ENCODE peak calls at places on chromosomes 12 and 14, in eight cellular contexts. One of them, this sample, is unnamed. For H3K4me1 and H3K9me3, the result is how much of the 10 kb centered on the place peaks cover.

GRCh38 chr12:88472775-88473174 is 107.5 kb downstream of the KITLG start:
- DNase-seq in aorta: no peak
- DNase-seq in RWPE2: no peak
- DNase-seq in gastrocnemius medialis: no peak
- DNase-seq in transverse colon: no peak
- DNase-seq in CD8-positive, alpha-beta memory T cell: no peak
- DNase-seq in GM12878: no peak
- DNase-seq in MM.1S: no peak
- DNase-seq in this sample: no peak

GRCh38 chr14:67285876-67286452 is 44.7 kb downstream of the PALS1 start:
- DNase-seq in aorta: no peak
- DNase-seq in RWPE2: no peak
- DNase-seq in gastrocnemius medialis: no peak
- DNase-seq in transverse colon: no peak
- DNase-seq in CD8-positive, alpha-beta memory T cell: peak
- DNase-seq in GM12878: no peak
- DNase-seq in MM.1S: peak
- DNase-seq in this sample: no peak

GRCh38 chr14:74491952-74492351 is 1.2 kb downstream of the NPC2 start:
- DNase-seq in aorta: no peak
- DNase-seq in RWPE2: no peak
- DNase-seq in gastrocnemius medialis: no peak
- DNase-seq in transverse colon: no peak
- DNase-seq in CD8-positive, alpha-beta memory T cell: peak
- DNase-seq in GM12878: no peak
- DNase-seq in MM.1S: peak
- DNase-seq in this sample: no peak

GRCh38 chr12:57485695-57486094 is 2.2 kb upstream of the MARS1 start:
- DNase-seq in aorta: no peak
- DNase-seq in RWPE2: no peak
- DNase-seq in gastrocnemius medialis: no peak
- DNase-seq in transverse colon: no peak
- DNase-seq in CD8-positive, alpha-beta memory T cell: no peak
- DNase-seq in GM12878: no peak
- DNase-seq in MM.1S: no peak
- DNase-seq in this sample: no peak

GRCh38 chr14:85528080-85528881 is 1.7 kb upstream of the FLRT2 start:
- DNase-seq in aorta: no peak
- DNase-seq in RWPE2: no peak
- DNase-seq in gastrocnemius medialis: peak
- DNase-seq in transverse colon: no peak
- DNase-seq in CD8-positive, alpha-beta memory T cell: no peak
- DNase-seq in GM12878: no peak
- DNase-seq in MM.1S: no peak
- DNase-seq in this sample: no peak

GRCh38 chr14:42556551-42556950 is 949.9 kb downstream of the LRFN5 start:
- DNase-seq in aorta: no peak
- DNase-seq in RWPE2: no peak
- DNase-seq in gastrocnemius medialis: no peak
- DNase-seq in transverse colon: no peak
- DNase-seq in CD8-positive, alpha-beta memory T cell: no peak
- DNase-seq in GM12878: no peak
- DNase-seq in MM.1S: no peak
- DNase-seq in this sample: no peak

GRCh38 chr14:37153005-37153404 is 19.4 kb downstream of the SLC25A21 start:
- DNase-seq in aorta: no peak
- DNase-seq in RWPE2: no peak
- DNase-seq in gastrocnemius medialis: no peak
- DNase-seq in transverse colon: no peak
- DNase-seq in CD8-positive, alpha-beta memory T cell: no peak
- DNase-seq in GM12878: no peak
- DNase-seq in MM.1S: no peak
- DNase-seq in this sample: no peak

GRCh38 chr12:31732926-31733548 is 4.2 kb upstream of the AMN1 start:
- DNase-seq in aorta: no peak
- DNase-seq in RWPE2: no peak
- DNase-seq in gastrocnemius medialis: no peak
- DNase-seq in transverse colon: no peak
- DNase-seq in CD8-positive, alpha-beta memory T cell: no peak
- DNase-seq in GM12878: peak
- DNase-seq in MM.1S: no peak
- DNase-seq in this sample: no peak

GRCh38 chr12:62192486-62193250 is 67.5 kb upstream of the USP15 start:
- DNase-seq in aorta: peak
- DNase-seq in RWPE2: no peak
- DNase-seq in gastrocnemius medialis: no peak
- DNase-seq in transverse colon: peak
- DNase-seq in CD8-positive, alpha-beta memory T cell: peak
- DNase-seq in GM12878: peak
- DNase-seq in MM.1S: peak
- DNase-seq in this sample: peak

GRCh38 chr12:48583728-48584127 is 13.9 kb upstream of the LALBA start:
- DNase-seq in aorta: no peak
- DNase-seq in RWPE2: no peak
- DNase-seq in gastrocnemius medialis: no peak
- DNase-seq in transverse colon: no peak
- DNase-seq in CD8-positive, alpha-beta memory T cell: no peak
- DNase-seq in GM12878: no peak
- DNase-seq in MM.1S: no peak
- DNase-seq in this sample: no peak

GRCh38 chr12:64663019-64663418 is 52.7 kb downstream of the RASSF3 start:
- DNase-seq in aorta: no peak
- DNase-seq in RWPE2: no peak
- DNase-seq in gastrocnemius medialis: no peak
- DNase-seq in transverse colon: no peak
- DNase-seq in CD8-positive, alpha-beta memory T cell: no peak
- DNase-seq in GM12878: no peak
- DNase-seq in MM.1S: no peak
- DNase-seq in this sample: no peak

GRCh38 chr14:89351364-89351957 is 65.6 kb downstream of the FOXN3 start:
- DNase-seq in aorta: no peak
- DNase-seq in RWPE2: no peak
- DNase-seq in gastrocnemius medialis: no peak
- DNase-seq in transverse colon: peak
- DNase-seq in CD8-positive, alpha-beta memory T cell: peak
- DNase-seq in GM12878: peak
- DNase-seq in MM.1S: no peak
- DNase-seq in this sample: no peak

GRCh38 chr14:51544901-51545300 is 106.8 kb upstream of the FRMD6 start:
- DNase-seq in aorta: no peak
- DNase-seq in RWPE2: no peak
- DNase-seq in gastrocnemius medialis: no peak
- DNase-seq in transverse colon: no peak
- DNase-seq in CD8-positive, alpha-beta memory T cell: no peak
- DNase-seq in GM12878: no peak
- DNase-seq in MM.1S: no peak
- DNase-seq in this sample: no peak

GRCh38 chr14:51544426-51544825 is 107.3 kb upstream of the FRMD6 start:
- DNase-seq in aorta: no peak
- DNase-seq in RWPE2: no peak
- DNase-seq in gastrocnemius medialis: no peak
- DNase-seq in transverse colon: no peak
- DNase-seq in CD8-positive, alpha-beta memory T cell: no peak
- DNase-seq in GM12878: no peak
- DNase-seq in MM.1S: no peak
- DNase-seq in this sample: no peak

GRCh38 chr14:51546603-51547258 is 105.0 kb upstream of the FRMD6 start:
- DNase-seq in aorta: no peak
- DNase-seq in RWPE2: no peak
- DNase-seq in gastrocnemius medialis: no peak
- DNase-seq in transverse colon: no peak
- DNase-seq in CD8-positive, alpha-beta memory T cell: no peak
- DNase-seq in GM12878: no peak
- DNase-seq in MM.1S: no peak
- DNase-seq in this sample: no peak

GRCh38 chr14:51546099-51546498 is 105.6 kb upstream of the FRMD6 start:
- DNase-seq in aorta: no peak
- DNase-seq in RWPE2: no peak
- DNase-seq in gastrocnemius medialis: no peak
- DNase-seq in transverse colon: no peak
- DNase-seq in CD8-positive, alpha-beta memory T cell: no peak
- DNase-seq in GM12878: no peak
- DNase-seq in MM.1S: no peak
- DNase-seq in this sample: no peak

GRCh38 chr14:51545396-51545795 is 106.3 kb upstream of the FRMD6 start:
- DNase-seq in aorta: no peak
- DNase-seq in RWPE2: no peak
- DNase-seq in gastrocnemius medialis: no peak
- DNase-seq in transverse colon: no peak
- DNase-seq in CD8-positive, alpha-beta memory T cell: no peak
- DNase-seq in GM12878: no peak
- DNase-seq in MM.1S: no peak
- DNase-seq in this sample: no peak
- H3K4me1 ChIP-seq in aorta: under half
- H3K4me1 ChIP-seq in RWPE2: half or more
- H3K4me1 ChIP-seq in gastrocnemius medialis: under half
- H3K4me1 ChIP-seq in transverse colon: under half
- H3K4me1 ChIP-seq in CD8-positive, alpha-beta memory T cell: under half
- H3K4me1 ChIP-seq in GM12878: under half
- H3K4me1 ChIP-seq in MM.1S: under half
- H3K4me1 ChIP-seq in this sample: under half

DNA sequence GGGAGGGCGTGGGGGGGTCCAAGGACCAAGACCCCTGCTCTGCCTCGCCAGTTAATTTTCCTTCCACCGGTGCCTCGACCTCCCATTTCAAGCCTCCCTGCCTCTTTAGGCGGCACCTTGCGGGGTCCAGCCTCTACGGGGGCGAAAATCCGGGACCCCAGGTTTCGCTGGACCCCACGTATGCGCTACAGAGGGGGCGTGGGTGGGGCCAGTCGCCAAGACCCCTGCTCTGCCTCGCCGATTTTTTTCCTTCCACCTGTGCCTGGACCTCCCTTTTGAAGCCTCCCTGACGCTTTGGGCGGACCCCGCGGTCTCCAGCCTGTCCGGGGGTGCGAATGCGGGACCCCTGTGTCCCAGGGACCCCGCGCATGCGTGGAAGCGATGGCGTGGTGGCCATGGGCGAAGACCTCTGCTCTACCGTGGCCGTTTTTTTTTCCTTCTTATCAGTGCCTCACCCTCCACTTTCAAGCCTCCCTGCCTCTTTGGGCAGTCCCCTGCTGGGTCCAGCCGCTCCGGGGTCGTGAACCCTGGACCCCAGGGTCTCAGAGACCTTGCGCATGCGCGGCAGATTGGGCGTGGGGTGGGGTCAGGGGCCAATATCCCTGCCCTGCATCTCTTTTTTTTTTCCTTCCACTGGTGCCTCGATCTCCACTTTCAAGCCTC is 324.2 kb downstream of the ALG10 start:
- DNase-seq in aorta: no peak
- DNase-seq in RWPE2: no peak
- DNase-seq in gastrocnemius medialis: no peak
- DNase-seq in transverse colon: no peak
- DNase-seq in CD8-positive, alpha-beta memory T cell: no peak
- DNase-seq in GM12878: no peak
- DNase-seq in MM.1S: no peak
- DNase-seq in this sample: no peak
- H3K9me3 ChIP-seq in aorta: under half
- H3K9me3 ChIP-seq in RWPE2: under half
- H3K9me3 ChIP-seq in gastrocnemius medialis: under half
- H3K9me3 ChIP-seq in transverse colon: under half
- H3K9me3 ChIP-seq in CD8-positive, alpha-beta memory T cell: under half
- H3K9me3 ChIP-seq in GM12878: under half
- H3K9me3 ChIP-seq in MM.1S: under half
- H3K9me3 ChIP-seq in this sample: under half

GRCh38 chr14:105690671-105691070 is 164.3 kb downstream of the TMEM121 start:
- DNase-seq in aorta: no peak
- DNase-seq in RWPE2: no peak
- DNase-seq in gastrocnemius medialis: no peak
- DNase-seq in transverse colon: no peak
- DNase-seq in CD8-positive, alpha-beta memory T cell: no peak
- DNase-seq in GM12878: no peak
- DNase-seq in MM.1S: no peak
- DNase-seq in this sample: no peak
- H3K27ac ChIP-seq in aorta: no peak
- H3K27ac ChIP-seq in RWPE2: no peak
- H3K27ac ChIP-seq in gastrocnemius medialis: no peak
- H3K27ac ChIP-seq in transverse colon: no peak
- H3K27ac ChIP-seq in CD8-positive, alpha-beta memory T cell: no peak
- H3K27ac ChIP-seq in GM12878: peak
- H3K27ac ChIP-seq in MM.1S: no peak
- H3K27ac ChIP-seq in this sample: no peak

GRCh38 chr12:102950950-102951490 is 6.5 kb upstream of the ASCL1 start:
- DNase-seq in aorta: no peak
- DNase-seq in RWPE2: no peak
- DNase-seq in gastrocnemius medialis: no peak
- DNase-seq in transverse colon: no peak
- DNase-seq in CD8-positive, alpha-beta memory T cell: no peak
- DNase-seq in GM12878: no peak
- DNase-seq in MM.1S: no peak
- DNase-seq in this sample: no peak

GRCh38 chr12:102954143-102954542 is 3.3 kb upstream of the ASCL1 start:
- DNase-seq in aorta: no peak
- DNase-seq in RWPE2: no peak
- DNase-seq in gastrocnemius medialis: no peak
- DNase-seq in transverse colon: no peak
- DNase-seq in CD8-positive, alpha-beta memory T cell: no peak
- DNase-seq in GM12878: no peak
- DNase-seq in MM.1S: no peak
- DNase-seq in this sample: no peak

GRCh38 chr12:102948941-102949352 is 8.5 kb upstream of the ASCL1 start:
- DNase-seq in aorta: peak
- DNase-seq in RWPE2: no peak
- DNase-seq in gastrocnemius medialis: no peak
- DNase-seq in transverse colon: peak
- DNase-seq in CD8-positive, alpha-beta memory T cell: peak
- DNase-seq in GM12878: no peak
- DNase-seq in MM.1S: peak
- DNase-seq in this sample: peak

GRCh38 chr12:102953221-102953620 is 4.3 kb upstream of the ASCL1 start:
- DNase-seq in aorta: no peak
- DNase-seq in RWPE2: no peak
- DNase-seq in gastrocnemius medialis: no peak
- DNase-seq in transverse colon: no peak
- DNase-seq in CD8-positive, alpha-beta memory T cell: no peak
- DNase-seq in GM12878: no peak
- DNase-seq in MM.1S: no peak
- DNase-seq in this sample: no peak

DNA sequence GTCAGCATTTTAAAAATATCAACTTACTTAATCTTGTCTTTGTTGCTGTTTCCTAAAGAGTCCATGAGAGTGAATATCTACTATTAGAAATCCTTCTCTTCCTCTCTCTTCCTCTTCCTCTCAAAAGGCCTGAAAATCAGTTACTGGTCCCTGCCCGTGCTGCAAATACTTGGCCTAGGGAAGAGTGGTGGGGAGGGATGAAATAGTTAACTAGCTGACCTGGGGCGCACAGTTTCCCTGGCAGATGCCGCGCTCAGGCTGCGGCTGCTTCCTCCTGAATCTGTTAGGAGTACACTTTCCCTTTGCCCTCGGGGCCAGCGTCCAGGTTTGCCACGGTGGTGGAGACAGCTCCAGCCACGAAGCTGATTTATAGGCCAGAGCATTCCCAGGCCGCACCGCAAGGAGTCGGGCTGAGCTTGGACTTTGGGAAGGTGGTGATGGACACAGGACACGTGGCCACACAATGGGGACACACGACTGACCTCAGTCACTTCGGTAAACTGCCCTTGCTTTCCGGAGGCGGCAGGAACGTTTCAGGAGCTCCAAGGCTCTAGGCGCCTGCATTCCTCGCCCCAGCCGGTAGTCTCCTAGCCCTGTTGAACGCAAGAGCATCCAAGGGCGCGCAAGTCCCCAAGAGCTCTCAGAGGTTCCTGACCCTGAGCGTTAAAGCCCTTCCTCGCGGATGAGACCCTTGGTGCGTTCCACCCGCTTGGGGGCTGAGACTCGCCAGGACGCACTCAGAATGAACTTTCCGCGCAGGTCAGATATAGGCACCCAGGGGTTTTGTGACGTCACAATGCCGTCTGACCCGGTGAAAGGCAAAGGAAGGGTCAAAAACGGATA is 7.1 kb upstream of the ASCL1 start:
- DNase-seq in aorta: no peak
- DNase-seq in RWPE2: no peak
- DNase-seq in gastrocnemius medialis: no peak
- DNase-seq in transverse colon: no peak
- DNase-seq in CD8-positive, alpha-beta memory T cell: no peak
- DNase-seq in GM12878: no peak
- DNase-seq in MM.1S: no peak
- DNase-seq in this sample: no peak
- H3K4me1 ChIP-seq in aorta: under half
- H3K4me1 ChIP-seq in RWPE2: under half
- H3K4me1 ChIP-seq in gastrocnemius medialis: under half
- H3K4me1 ChIP-seq in transverse colon: under half
- H3K4me1 ChIP-seq in CD8-positive, alpha-beta memory T cell: under half
- H3K4me1 ChIP-seq in GM12878: under half
- H3K4me1 ChIP-seq in MM.1S: under half
- H3K4me1 ChIP-seq in this sample: under half

This sample was measured in psoas muscle.